ENCODE peak calls at places on chromosomes 16 and 17, in eight cellular contexts. One of them, this sample, is unnamed.

GRCh38 chr16:48462146-48462740 is 77.0 kb upstream of the SIAH1 start:
- DNase-seq in stimulated activated CD4-positive, alpha-beta T cell treated with anti-CD3 and anti-CD28 coated beads, Interleukin-1b, Interleukin-23, amount 100 ng/mL, for 1 hour: no peak
- DNase-seq in activated T-cell treated with anti-CD3 and anti-CD28 coated beads, Interleukin-2, amount 50 U/mL, for 48 hours: no peak
- DNase-seq in NCI-H1436: no peak
- DNase-seq in MM.1S: no peak
- DNase-seq in epithelial cell of esophagus: peak; percentile 97
- DNase-seq in hepatocyte: no peak
- DNase-seq in GM23338: no peak
- DNase-seq in this sample: peak; percentile 30

GRCh38 chr16:28295213-28295612 is 2.9 kb downstream of the SBK1 start:
- DNase-seq in stimulated activated CD4-positive, alpha-beta T cell treated with anti-CD3 and anti-CD28 coated beads, Interleukin-1b, Interleukin-23, amount 100 ng/mL, for 1 hour: no peak
- DNase-seq in activated T-cell treated with anti-CD3 and anti-CD28 coated beads, Interleukin-2, amount 50 U/mL, for 48 hours: no peak
- DNase-seq in NCI-H1436: no peak
- DNase-seq in MM.1S: no peak
- DNase-seq in epithelial cell of esophagus: no peak
- DNase-seq in hepatocyte: no peak
- DNase-seq in GM23338: no peak
- DNase-seq in this sample: no peak

GRCh38 chr17:72498671-72499210 is 377.9 kb downstream of the SOX9 start:
- DNase-seq in stimulated activated CD4-positive, alpha-beta T cell treated with anti-CD3 and anti-CD28 coated beads, Interleukin-1b, Interleukin-23, amount 100 ng/mL, for 1 hour: no peak
- DNase-seq in activated T-cell treated with anti-CD3 and anti-CD28 coated beads, Interleukin-2, amount 50 U/mL, for 48 hours: no peak
- DNase-seq in NCI-H1436: peak; percentile 34
- DNase-seq in MM.1S: no peak
- DNase-seq in epithelial cell of esophagus: no peak
- DNase-seq in hepatocyte: no peak
- DNase-seq in GM23338: no peak
- DNase-seq in this sample: no peak

GRCh38 chr16:1188781-1189189 is 35.9 kb downstream of the CACNA1H start:
- DNase-seq in stimulated activated CD4-positive, alpha-beta T cell treated with anti-CD3 and anti-CD28 coated beads, Interleukin-1b, Interleukin-23, amount 100 ng/mL, for 1 hour: no peak
- DNase-seq in activated T-cell treated with anti-CD3 and anti-CD28 coated beads, Interleukin-2, amount 50 U/mL, for 48 hours: peak; percentile 63
- DNase-seq in NCI-H1436: no peak
- DNase-seq in MM.1S: peak; percentile 51
- DNase-seq in epithelial cell of esophagus: peak; percentile 20
- DNase-seq in hepatocyte: peak; percentile 82
- DNase-seq in GM23338: peak; percentile 78
- DNase-seq in this sample: peak; percentile 45

GRCh38 chr16:11742041-11742535 is 569 bp downstream of the TXNDC11 start:
- DNase-seq in stimulated activated CD4-positive, alpha-beta T cell treated with anti-CD3 and anti-CD28 coated beads, Interleukin-1b, Interleukin-23, amount 100 ng/mL, for 1 hour: no peak
- DNase-seq in activated T-cell treated with anti-CD3 and anti-CD28 coated beads, Interleukin-2, amount 50 U/mL, for 48 hours: no peak
- DNase-seq in NCI-H1436: peak; percentile 7
- DNase-seq in MM.1S: peak; percentile 33
- DNase-seq in epithelial cell of esophagus: peak; percentile 19
- DNase-seq in hepatocyte: no peak
- DNase-seq in GM23338: no peak
- DNase-seq in this sample: no peak

GRCh38 chr17:78375401-78376079 is 2.9 kb upstream of the PGS1 start:
- DNase-seq in stimulated activated CD4-positive, alpha-beta T cell treated with anti-CD3 and anti-CD28 coated beads, Interleukin-1b, Interleukin-23, amount 100 ng/mL, for 1 hour: no peak
- DNase-seq in activated T-cell treated with anti-CD3 and anti-CD28 coated beads, Interleukin-2, amount 50 U/mL, for 48 hours: no peak
- DNase-seq in NCI-H1436: no peak
- DNase-seq in MM.1S: no peak
- DNase-seq in epithelial cell of esophagus: peak; percentile 93
- DNase-seq in hepatocyte: peak; percentile 76
- DNase-seq in GM23338: no peak
- DNase-seq in this sample: no peak

GRCh38 chr17:12429125-12429524 is 236.6 kb upstream of the MYOCD start:
- DNase-seq in stimulated activated CD4-positive, alpha-beta T cell treated with anti-CD3 and anti-CD28 coated beads, Interleukin-1b, Interleukin-23, amount 100 ng/mL, for 1 hour: no peak
- DNase-seq in activated T-cell treated with anti-CD3 and anti-CD28 coated beads, Interleukin-2, amount 50 U/mL, for 48 hours: no peak
- DNase-seq in NCI-H1436: no peak
- DNase-seq in MM.1S: no peak
- DNase-seq in epithelial cell of esophagus: no peak
- DNase-seq in hepatocyte: no peak
- DNase-seq in GM23338: no peak
- DNase-seq in this sample: no peak

GRCh38 chr17:74408262-74408661 is 23.6 kb upstream of the GPRC5C start:
- DNase-seq in stimulated activated CD4-positive, alpha-beta T cell treated with anti-CD3 and anti-CD28 coated beads, Interleukin-1b, Interleukin-23, amount 100 ng/mL, for 1 hour: no peak
- DNase-seq in activated T-cell treated with anti-CD3 and anti-CD28 coated beads, Interleukin-2, amount 50 U/mL, for 48 hours: no peak
- DNase-seq in NCI-H1436: no peak
- DNase-seq in MM.1S: no peak
- DNase-seq in epithelial cell of esophagus: no peak
- DNase-seq in hepatocyte: peak; percentile 68
- DNase-seq in GM23338: no peak
- DNase-seq in this sample: no peak

GRCh38 chr16:74320707-74321106 is 24.1 kb downstream of the PSMD7 start:
- DNase-seq in stimulated activated CD4-positive, alpha-beta T cell treated with anti-CD3 and anti-CD28 coated beads, Interleukin-1b, Interleukin-23, amount 100 ng/mL, for 1 hour: no peak
- DNase-seq in activated T-cell treated with anti-CD3 and anti-CD28 coated beads, Interleukin-2, amount 50 U/mL, for 48 hours: no peak
- DNase-seq in NCI-H1436: no peak
- DNase-seq in MM.1S: no peak
- DNase-seq in epithelial cell of esophagus: no peak
- DNase-seq in hepatocyte: no peak
- DNase-seq in GM23338: no peak
- DNase-seq in this sample: no peak

GRCh38 chr17:1639549-1639948 is 6.0 kb downstream of the SCARF1 start:
- DNase-seq in stimulated activated CD4-positive, alpha-beta T cell treated with anti-CD3 and anti-CD28 coated beads, Interleukin-1b, Interleukin-23, amount 100 ng/mL, for 1 hour: no peak
- DNase-seq in activated T-cell treated with anti-CD3 and anti-CD28 coated beads, Interleukin-2, amount 50 U/mL, for 48 hours: no peak
- DNase-seq in NCI-H1436: peak; percentile 54
- DNase-seq in MM.1S: no peak
- DNase-seq in epithelial cell of esophagus: no peak
- DNase-seq in hepatocyte: no peak
- DNase-seq in GM23338: no peak
- DNase-seq in this sample: no peak

GRCh38 chr16:67486805-67487204 is 3.5 kb upstream of the AGRP start:
- DNase-seq in stimulated activated CD4-positive, alpha-beta T cell treated with anti-CD3 and anti-CD28 coated beads, Interleukin-1b, Interleukin-23, amount 100 ng/mL, for 1 hour: no peak
- DNase-seq in activated T-cell treated with anti-CD3 and anti-CD28 coated beads, Interleukin-2, amount 50 U/mL, for 48 hours: no peak
- DNase-seq in NCI-H1436: no peak
- DNase-seq in MM.1S: no peak
- DNase-seq in epithelial cell of esophagus: no peak
- DNase-seq in hepatocyte: no peak
- DNase-seq in GM23338: no peak
- DNase-seq in this sample: no peak

GRCh38 chr17:44029736-44030135 is 15.0 kb upstream of the TMEM101 start:
- DNase-seq in stimulated activated CD4-positive, alpha-beta T cell treated with anti-CD3 and anti-CD28 coated beads, Interleukin-1b, Interleukin-23, amount 100 ng/mL, for 1 hour: no peak
- DNase-seq in activated T-cell treated with anti-CD3 and anti-CD28 coated beads, Interleukin-2, amount 50 U/mL, for 48 hours: no peak
- DNase-seq in NCI-H1436: no peak
- DNase-seq in MM.1S: no peak
- DNase-seq in epithelial cell of esophagus: no peak
- DNase-seq in hepatocyte: no peak
- DNase-seq in GM23338: no peak
- DNase-seq in this sample: no peak

GRCh38 chr16:5971924-5972323 is 874.3 kb upstream of the EEF2KMT start:
- DNase-seq in stimulated activated CD4-positive, alpha-beta T cell treated with anti-CD3 and anti-CD28 coated beads, Interleukin-1b, Interleukin-23, amount 100 ng/mL, for 1 hour: no peak
- DNase-seq in activated T-cell treated with anti-CD3 and anti-CD28 coated beads, Interleukin-2, amount 50 U/mL, for 48 hours: no peak
- DNase-seq in NCI-H1436: no peak
- DNase-seq in MM.1S: no peak
- DNase-seq in epithelial cell of esophagus: no peak
- DNase-seq in hepatocyte: no peak
- DNase-seq in GM23338: no peak
- DNase-seq in this sample: no peak

GRCh38 chr16:27407158-27407557 is 5.2 kb downstream of the IL21R start:
- DNase-seq in stimulated activated CD4-positive, alpha-beta T cell treated with anti-CD3 and anti-CD28 coated beads, Interleukin-1b, Interleukin-23, amount 100 ng/mL, for 1 hour: no peak
- DNase-seq in activated T-cell treated with anti-CD3 and anti-CD28 coated beads, Interleukin-2, amount 50 U/mL, for 48 hours: peak; percentile 40
- DNase-seq in NCI-H1436: no peak
- DNase-seq in MM.1S: no peak
- DNase-seq in epithelial cell of esophagus: no peak
- DNase-seq in hepatocyte: no peak
- DNase-seq in GM23338: no peak
- DNase-seq in this sample: no peak

GRCh38 chr17:80899402-80900268 is 92.0 kb upstream of the CHMP6 start:
- DNase-seq in stimulated activated CD4-positive, alpha-beta T cell treated with anti-CD3 and anti-CD28 coated beads, Interleukin-1b, Interleukin-23, amount 100 ng/mL, for 1 hour: peak; percentile 63
- DNase-seq in activated T-cell treated with anti-CD3 and anti-CD28 coated beads, Interleukin-2, amount 50 U/mL, for 48 hours: peak; percentile 88
- DNase-seq in NCI-H1436: no peak
- DNase-seq in MM.1S: no peak
- DNase-seq in epithelial cell of esophagus: peak; percentile 59
- DNase-seq in hepatocyte: peak; percentile 62
- DNase-seq in GM23338: peak; percentile 87
- DNase-seq in this sample: peak; percentile 40

GRCh38 chr17:80225230-80225629 is 5.0 kb downstream of the SLC26A11 start:
- DNase-seq in stimulated activated CD4-positive, alpha-beta T cell treated with anti-CD3 and anti-CD28 coated beads, Interleukin-1b, Interleukin-23, amount 100 ng/mL, for 1 hour: no peak
- DNase-seq in activated T-cell treated with anti-CD3 and anti-CD28 coated beads, Interleukin-2, amount 50 U/mL, for 48 hours: no peak
- DNase-seq in NCI-H1436: no peak
- DNase-seq in MM.1S: no peak
- DNase-seq in epithelial cell of esophagus: no peak
- DNase-seq in hepatocyte: no peak
- DNase-seq in GM23338: peak; percentile 30
- DNase-seq in this sample: no peak

GRCh38 chr17:40556884-40557414 is 8.3 kb downstream of the CCR7 start:
- DNase-seq in stimulated activated CD4-positive, alpha-beta T cell treated with anti-CD3 and anti-CD28 coated beads, Interleukin-1b, Interleukin-23, amount 100 ng/mL, for 1 hour: no peak
- DNase-seq in activated T-cell treated with anti-CD3 and anti-CD28 coated beads, Interleukin-2, amount 50 U/mL, for 48 hours: no peak
- DNase-seq in NCI-H1436: no peak
- DNase-seq in MM.1S: no peak
- DNase-seq in epithelial cell of esophagus: no peak
- DNase-seq in hepatocyte: no peak
- DNase-seq in GM23338: no peak
- DNase-seq in this sample: no peak

GRCh38 chr16:56609463-56609921 is 1.1 kb downstream of the MT2A start:
- DNase-seq in stimulated activated CD4-positive, alpha-beta T cell treated with anti-CD3 and anti-CD28 coated beads, Interleukin-1b, Interleukin-23, amount 100 ng/mL, for 1 hour: no peak
- DNase-seq in activated T-cell treated with anti-CD3 and anti-CD28 coated beads, Interleukin-2, amount 50 U/mL, for 48 hours: peak; percentile 75
- DNase-seq in NCI-H1436: no peak
- DNase-seq in MM.1S: peak; percentile 86
- DNase-seq in epithelial cell of esophagus: peak; percentile 71
- DNase-seq in hepatocyte: peak; percentile 72
- DNase-seq in GM23338: no peak
- DNase-seq in this sample: peak; percentile 46

GRCh38 chr17:39701012-39701783 is 1.3 kb downstream of the ERBB2 start:
- DNase-seq in stimulated activated CD4-positive, alpha-beta T cell treated with anti-CD3 and anti-CD28 coated beads, Interleukin-1b, Interleukin-23, amount 100 ng/mL, for 1 hour: no peak
- DNase-seq in activated T-cell treated with anti-CD3 and anti-CD28 coated beads, Interleukin-2, amount 50 U/mL, for 48 hours: no peak
- DNase-seq in NCI-H1436: no peak
- DNase-seq in MM.1S: no peak
- DNase-seq in epithelial cell of esophagus: no peak
- DNase-seq in hepatocyte: peak; percentile 70
- DNase-seq in GM23338: peak; percentile 56
- DNase-seq in this sample: no peak

GRCh38 chr16:85675528-85675927 is 13.2 kb downstream of the GINS2 start:
- DNase-seq in stimulated activated CD4-positive, alpha-beta T cell treated with anti-CD3 and anti-CD28 coated beads, Interleukin-1b, Interleukin-23, amount 100 ng/mL, for 1 hour: no peak
- DNase-seq in activated T-cell treated with anti-CD3 and anti-CD28 coated beads, Interleukin-2, amount 50 U/mL, for 48 hours: no peak
- DNase-seq in NCI-H1436: no peak
- DNase-seq in MM.1S: no peak
- DNase-seq in epithelial cell of esophagus: peak; percentile 43
- DNase-seq in hepatocyte: no peak
- DNase-seq in GM23338: peak; percentile 63
- DNase-seq in this sample: peak; percentile 18

GRCh38 chr16:82631701-82632685 is 5.2 kb downstream of the CDH13 start:
- DNase-seq in stimulated activated CD4-positive, alpha-beta T cell treated with anti-CD3 and anti-CD28 coated beads, Interleukin-1b, Interleukin-23, amount 100 ng/mL, for 1 hour: no peak
- DNase-seq in activated T-cell treated with anti-CD3 and anti-CD28 coated beads, Interleukin-2, amount 50 U/mL, for 48 hours: no peak
- DNase-seq in NCI-H1436: no peak
- DNase-seq in MM.1S: no peak
- DNase-seq in epithelial cell of esophagus: peak; percentile 77
- DNase-seq in hepatocyte: no peak
- DNase-seq in GM23338: peak; percentile 61
- DNase-seq in this sample: no peak

GRCh38 chr17:28379814-28380571 is 8.5 kb downstream of the SARM1 start:
- DNase-seq in stimulated activated CD4-positive, alpha-beta T cell treated with anti-CD3 and anti-CD28 coated beads, Interleukin-1b, Interleukin-23, amount 100 ng/mL, for 1 hour: no peak
- DNase-seq in activated T-cell treated with anti-CD3 and anti-CD28 coated beads, Interleukin-2, amount 50 U/mL, for 48 hours: no peak
- DNase-seq in NCI-H1436: no peak
- DNase-seq in MM.1S: no peak
- DNase-seq in epithelial cell of esophagus: peak; percentile 100
- DNase-seq in hepatocyte: peak; percentile 24
- DNase-seq in GM23338: no peak
- DNase-seq in this sample: no peak

GRCh38 chr16:22623351-22623781 is 112.7 kb downstream of the NPIPB5 start:
- DNase-seq in stimulated activated CD4-positive, alpha-beta T cell treated with anti-CD3 and anti-CD28 coated beads, Interleukin-1b, Interleukin-23, amount 100 ng/mL, for 1 hour: no peak
- DNase-seq in activated T-cell treated with anti-CD3 and anti-CD28 coated beads, Interleukin-2, amount 50 U/mL, for 48 hours: no peak
- DNase-seq in NCI-H1436: no peak
- DNase-seq in MM.1S: no peak
- DNase-seq in epithelial cell of esophagus: peak; percentile 71
- DNase-seq in hepatocyte: no peak
- DNase-seq in GM23338: no peak
- DNase-seq in this sample: no peak

GRCh38 chr16:49977427-49977826 is 47.6 kb upstream of the CNEP1R1 start:
- DNase-seq in stimulated activated CD4-positive, alpha-beta T cell treated with anti-CD3 and anti-CD28 coated beads, Interleukin-1b, Interleukin-23, amount 100 ng/mL, for 1 hour: no peak
- DNase-seq in activated T-cell treated with anti-CD3 and anti-CD28 coated beads, Interleukin-2, amount 50 U/mL, for 48 hours: no peak
- DNase-seq in NCI-H1436: no peak
- DNase-seq in MM.1S: no peak
- DNase-seq in epithelial cell of esophagus: no peak
- DNase-seq in hepatocyte: no peak
- DNase-seq in GM23338: no peak
- DNase-seq in this sample: no peak

GRCh38 chr16:19287241-19287640 is 1.7 kb downstream of the CLEC19A start:
- DNase-seq in stimulated activated CD4-positive, alpha-beta T cell treated with anti-CD3 and anti-CD28 coated beads, Interleukin-1b, Interleukin-23, amount 100 ng/mL, for 1 hour: no peak
- DNase-seq in activated T-cell treated with anti-CD3 and anti-CD28 coated beads, Interleukin-2, amount 50 U/mL, for 48 hours: no peak
- DNase-seq in NCI-H1436: no peak
- DNase-seq in MM.1S: no peak
- DNase-seq in epithelial cell of esophagus: no peak
- DNase-seq in hepatocyte: no peak
- DNase-seq in GM23338: peak; percentile 44
- DNase-seq in this sample: no peak

GRCh38 chr17:82285141-82285540 is 11.6 kb upstream of the CSNK1D start:
- DNase-seq in stimulated activated CD4-positive, alpha-beta T cell treated with anti-CD3 and anti-CD28 coated beads, Interleukin-1b, Interleukin-23, amount 100 ng/mL, for 1 hour: no peak
- DNase-seq in activated T-cell treated with anti-CD3 and anti-CD28 coated beads, Interleukin-2, amount 50 U/mL, for 48 hours: no peak
- DNase-seq in NCI-H1436: no peak
- DNase-seq in MM.1S: no peak
- DNase-seq in epithelial cell of esophagus: peak; percentile 69
- DNase-seq in hepatocyte: no peak
- DNase-seq in GM23338: no peak
- DNase-seq in this sample: no peak

GRCh38 chr16:78407191-78407590 is 307.7 kb downstream of the WWOX start:
- DNase-seq in stimulated activated CD4-positive, alpha-beta T cell treated with anti-CD3 and anti-CD28 coated beads, Interleukin-1b, Interleukin-23, amount 100 ng/mL, for 1 hour: no peak
- DNase-seq in activated T-cell treated with anti-CD3 and anti-CD28 coated beads, Interleukin-2, amount 50 U/mL, for 48 hours: no peak
- DNase-seq in NCI-H1436: no peak
- DNase-seq in MM.1S: no peak
- DNase-seq in epithelial cell of esophagus: no peak
- DNase-seq in hepatocyte: no peak
- DNase-seq in GM23338: no peak
- DNase-seq in this sample: no peak

GRCh38 chr16:87822571-87822970 is 46.7 kb downstream of the SLC7A5 start:
- DNase-seq in stimulated activated CD4-positive, alpha-beta T cell treated with anti-CD3 and anti-CD28 coated beads, Interleukin-1b, Interleukin-23, amount 100 ng/mL, for 1 hour: no peak
- DNase-seq in activated T-cell treated with anti-CD3 and anti-CD28 coated beads, Interleukin-2, amount 50 U/mL, for 48 hours: no peak
- DNase-seq in NCI-H1436: no peak
- DNase-seq in MM.1S: no peak
- DNase-seq in epithelial cell of esophagus: no peak
- DNase-seq in hepatocyte: no peak
- DNase-seq in GM23338: peak; percentile 60
- DNase-seq in this sample: no peak

GRCh38 chr16:85514601-85515318 is 98.4 kb upstream of the GSE1 start:
- DNase-seq in stimulated activated CD4-positive, alpha-beta T cell treated with anti-CD3 and anti-CD28 coated beads, Interleukin-1b, Interleukin-23, amount 100 ng/mL, for 1 hour: no peak
- DNase-seq in activated T-cell treated with anti-CD3 and anti-CD28 coated beads, Interleukin-2, amount 50 U/mL, for 48 hours: no peak
- DNase-seq in NCI-H1436: no peak
- DNase-seq in MM.1S: no peak
- DNase-seq in epithelial cell of esophagus: peak; percentile 94
- DNase-seq in hepatocyte: peak; percentile 91
- DNase-seq in GM23338: peak; percentile 61
- DNase-seq in this sample: peak; percentile 22

This sample was measured in COLO829.